ENCODE peak calls at places on chromosome 14, in six cellular contexts. F, S, L, X, R and G are unnamed samples. For H3K9me3, the result is how much of the 10 kb centered on the place peaks cover.

GRCh38 chr14:91204657-91205056 is 39.8 kb downstream of the GPR68 start:
- DNase-seq in F (no peak), S (no peak), L (no peak), X (no peak), R (no peak), G (no peak)

GRCh38 chr14:68637106-68638021 is 155.5 kb downstream of the ZFP36L1 start:
- DNase-seq in F (no peak), S (no peak), L (no peak), X (no peak), R (peak), G (no peak)

GRCh38 chr14:57574617-57575288 is 81.1 kb upstream of the CCDC198 start:
- DNase-seq in F (no peak), S (peak), L (no peak), X (no peak), R (no peak), G (no peak)

GRCh38 chr14:59566281-59566680 is 10.3 kb downstream of the CCDC175 start:
- DNase-seq in F (no peak), S (no peak), L (no peak), X (no peak), R (no peak), G (no peak)

GRCh38 chr14:85444685-85445084 is 85.3 kb upstream of the FLRT2 start:
- DNase-seq in F (peak), S (peak), L (no peak), X (no peak), R (peak), G (no peak)

GRCh38 chr14:21055473-21056117 is 2.0 kb upstream of the RNASE8 start:
- DNase-seq in F (no peak), S (no peak), L (no peak), X (peak), R (no peak), G (no peak)

GRCh38 chr14:102362084-102362483 is 606 bp downstream of the CINP start:
- DNase-seq in F (no peak), S (no peak), L (no peak), X (no peak), R (peak), G (no peak)

GRCh38 chr14:83379371-83379770 is 1845.7 kb upstream of the SEL1L start:
- DNase-seq in F (peak), S (no peak), L (no peak), X (no peak), R (peak), G (no peak)

GRCh38 chr14:68976160-68977067 is 2.7 kb downstream of the ACTN1 start:
- DNase-seq in F (peak), S (no peak), L (peak), X (peak), R (peak), G (no peak)

GRCh38 chr14:93548102-93548843 is 117.5 kb downstream of the UNC79 start:
- DNase-seq in F (no peak), S (no peak), L (no peak), X (no peak), R (no peak), G (no peak)

GRCh38 chr14:37384870-37385596 is 187.3 kb downstream of the MIPOL1 start:
- DNase-seq in F (no peak), S (no peak), L (no peak), X (no peak), R (no peak), G (no peak)

GRCh38 chr14:38696925-38697324 is 406.1 kb downstream of the SEC23A start:
- DNase-seq in F (no peak), S (no peak), L (no peak), X (no peak), R (no peak), G (no peak)

GRCh38 chr14:61098711-61099110 is 117.7 kb downstream of the SLC38A6 start:
- DNase-seq in F (no peak), S (no peak), L (no peak), X (no peak), R (no peak), G (no peak)

GRCh38 chr14:64191756-64192155 is 102.4 kb downstream of the ESR2 start:
- DNase-seq in F (no peak), S (no peak), L (no peak), X (no peak), R (peak), G (no peak)

DNA sequence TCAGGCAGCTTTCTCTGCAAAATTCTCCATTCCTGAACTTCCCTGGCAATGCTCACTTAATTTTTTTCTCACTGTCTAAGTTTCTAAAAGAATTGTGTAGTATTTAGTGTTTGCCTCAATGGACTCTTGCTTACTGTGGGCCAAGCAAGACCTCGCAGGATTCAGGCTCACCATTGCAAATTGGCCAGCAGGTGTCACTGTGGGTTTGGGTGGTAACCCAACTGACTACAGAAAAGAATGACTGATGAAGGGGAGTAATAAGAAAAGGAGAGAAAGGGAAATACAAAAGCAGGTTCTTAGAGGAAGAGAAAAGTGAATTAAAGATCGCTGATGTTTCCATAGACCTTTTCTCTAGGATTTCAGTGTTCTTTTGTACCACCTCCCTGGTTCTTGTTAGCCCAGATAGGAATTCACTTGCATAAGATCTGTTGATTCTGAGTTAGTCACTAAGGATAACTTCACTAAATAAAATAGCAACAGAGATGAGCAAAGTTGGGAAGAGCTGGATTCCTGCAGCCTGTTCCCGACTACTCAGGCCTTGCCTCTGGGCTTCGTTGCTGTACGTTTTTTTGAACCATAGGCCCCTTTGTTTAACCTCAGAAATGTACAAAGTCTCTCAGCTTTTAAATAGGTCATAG is 386.5 kb upstream of the DDHD1 start:
- DNase-seq in F (peak), S (peak), L (peak), X (peak), R (peak), G (no peak)
- TF ChIP-seq CTCF in F (peak), S (peak), L (peak), X (peak), R (peak), G (peak)

GRCh38 chr14:75126679-75127473 is at the start of gene NEK9:
- DNase-seq in F (peak), S (peak), L (peak), X (peak), R (peak), G (peak)
- H3K9me3 ChIP-seq in F (under half), S (under half), L (under half), X (under half), R (under half), G (under half)

GRCh38 chr14:31280871-31281220 is 73.3 kb upstream of the HECTD1 start:
- DNase-seq in F (no peak), S (no peak), L (no peak), X (no peak), R (no peak), G (no peak)

GRCh38 chr14:31283153-31283552 is 75.6 kb upstream of the HECTD1 start:
- DNase-seq in F (no peak), S (no peak), L (no peak), X (no peak), R (no peak), G (no peak)

GRCh38 chr14:31280132-31280870 is 72.7 kb upstream of the HECTD1 start:
- DNase-seq in F (no peak), S (no peak), L (no peak), X (no peak), R (no peak), G (no peak)

GRCh38 chr14:31286456-31287293 is 79.1 kb upstream of the HECTD1 start:
- DNase-seq in F (no peak), S (peak), L (no peak), X (no peak), R (no peak), G (no peak)

GRCh38 chr14:31283568-31284252 is 76.1 kb upstream of the HECTD1 start:
- DNase-seq in F (no peak), S (no peak), L (no peak), X (no peak), R (no peak), G (no peak)
- H3K27ac ChIP-seq in F (peak), S (no peak), L (no peak), X (no peak), R (no peak), G (no peak)

GRCh38 chr14:104150201-104151027 is 12.0 kb downstream of the KIF26A start:
- DNase-seq in F (peak), S (peak), L (no peak), X (no peak), R (no peak), G (no peak)
- TF ChIP-seq CTCF in F (no peak), S (peak), L (peak), X (no peak), R (no peak), G (peak)

GRCh38 chr14:104427126-104427851 is 152.3 kb upstream of the C14orf180 start:
- DNase-seq in F (no peak), S (no peak), L (no peak), X (no peak), R (no peak), G (no peak)

GRCh38 chr14:104428333-104428851 is 151.2 kb upstream of the C14orf180 start:
- DNase-seq in F (no peak), S (no peak), L (no peak), X (no peak), R (no peak), G (no peak)

GRCh38 chr14:104425171-104425681 is 154.3 kb upstream of the C14orf180 start:
- DNase-seq in F (no peak), S (no peak), L (no peak), X (no peak), R (no peak), G (no peak)

GRCh38 chr14:104425763-104426691 is 153.5 kb upstream of the C14orf180 start:
- DNase-seq in F (no peak), S (no peak), L (peak), X (no peak), R (no peak), G (no peak)

DNA sequence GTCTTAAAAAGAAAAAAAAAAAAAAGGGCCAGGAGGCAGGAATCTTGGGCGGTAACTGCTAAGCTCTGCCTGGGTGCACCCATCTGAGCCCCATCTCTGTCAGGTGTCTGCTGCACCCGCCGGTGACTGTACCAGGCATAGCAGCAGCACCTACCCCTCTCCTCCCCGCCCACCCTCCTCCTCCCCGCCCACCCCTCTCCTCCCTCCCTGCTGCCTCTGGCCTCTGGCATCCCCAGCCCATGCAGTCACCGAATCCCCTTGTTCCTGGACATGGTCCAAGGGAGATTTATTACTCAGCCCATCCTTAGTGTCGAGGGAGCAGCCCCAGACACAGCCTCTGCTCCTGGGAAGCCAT is 152.8 kb upstream of the C14orf180 start:
- DNase-seq in F (no peak), S (no peak), L (no peak), X (no peak), R (no peak), G (no peak)
- H3K9me3 ChIP-seq in F (under half), S (under half), L (under half), X (under half), R (under half), G (under half)

GRCh38 chr14:23416801-23417200 is 8.7 kb upstream of the MYH6 start:
- DNase-seq in F (no peak), S (no peak), L (no peak), X (no peak), R (no peak), G (no peak)

GRCh38 chr14:23414906-23415820 is 7.1 kb upstream of the MYH6 start:
- DNase-seq in F (no peak), S (no peak), L (no peak), X (no peak), R (no peak), G (no peak)

GRCh38 chr14:23421594-23421993 is 13.5 kb upstream of the MYH6 start:
- DNase-seq in F (no peak), S (no peak), L (no peak), X (no peak), R (no peak), G (no peak)

GRCh38 chr14:23415821-23416480 is 7.9 kb upstream of the MYH6 start:
- DNase-seq in F (no peak), S (no peak), L (no peak), X (no peak), R (no peak), G (no peak)

GRCh38 chr14:23418021-23418420 is 9.9 kb upstream of the MYH6 start:
- DNase-seq in F (no peak), S (no peak), L (peak), X (no peak), R (no peak), G (no peak)
- H3K27ac ChIP-seq in F (no peak), S (no peak), L (no peak), X (no peak), R (no peak), G (no peak)

DNA sequence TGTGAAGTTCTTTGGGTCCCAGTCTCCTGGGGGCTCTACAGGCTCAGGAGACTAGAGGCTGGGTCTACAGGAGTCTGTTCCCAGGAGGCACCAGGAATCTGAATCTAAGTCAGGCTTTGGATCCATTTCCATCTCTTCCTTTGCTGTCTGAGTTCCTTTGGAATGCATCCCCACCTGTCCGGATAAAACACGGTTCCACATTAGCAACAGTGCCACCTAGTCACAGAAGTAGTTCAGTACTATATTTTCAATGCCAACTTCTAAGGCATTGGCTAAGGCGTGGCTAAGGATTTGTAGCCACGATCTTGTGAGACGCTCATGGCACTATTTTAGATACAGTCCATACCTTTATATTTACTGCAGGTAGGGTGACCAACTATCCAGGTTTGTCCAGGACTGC is 15.1 kb downstream of the ZC2HC1C start:
- DNase-seq in F (no peak), S (peak), L (no peak), X (peak), R (no peak), G (no peak)
- TF ChIP-seq CTCF in F (peak), S (peak), L (no peak), X (peak), R (no peak), G (no peak)